ENCODE peak calls at places on chromosome 15, in eight cellular contexts. T is MCF 10A, N is AG04450, O is PC-9, C is activated B cell treated with CpG ODN at 0.5 μM for 24 hours, W is natural killer cell, Q is uterus, E is endothelial cell. R is an unnamed sample.

GRCh38 chr15:74782596-74783071 is 754 bp downstream of the CSK start:
- DNase-seq in T (no peak), N (no peak), O (no peak), C (no peak), W (no peak), Q (no peak), E (no peak), R (no peak)

GRCh38 chr15:69526696-69527095 is 74.1 kb downstream of the RPLP1 start:
- DNase-seq in T (no peak), N (no peak), O (no peak), C (no peak), W (no peak), Q (no peak), E (no peak), R (no peak)

GRCh38 chr15:74170083-74170844 is 3.2 kb upstream of the ISLR start:
- DNase-seq in T (no peak), N (no peak), O (no peak), C (no peak), W (no peak), Q (peak; percentile 43), E (no peak), R (no peak)

GRCh38 chr15:74375303-74375693 is 7.9 kb upstream of the CYP11A1 start:
- DNase-seq in T (peak; percentile 88), N (no peak), O (peak; percentile 70), C (peak; percentile 64), W (peak; percentile 71), Q (peak; percentile 82), E (peak; percentile 86), R (peak; percentile 72)

GRCh38 chr15:50066202-50066601 is 52.8 kb downstream of the ATP8B4 start:
- DNase-seq in T (peak; percentile 6), N (no peak), O (no peak), C (no peak), W (peak; percentile 48), Q (no peak), E (no peak), R (peak; percentile 89)

GRCh38 chr15:28185148-28185895 is 86.2 kb upstream of the OCA2 start:
- DNase-seq in T (no peak), N (no peak), O (no peak), C (no peak), W (no peak), Q (no peak), E (no peak), R (no peak)

GRCh38 chr15:83320831-83321230 is 36.4 kb upstream of the BNC1 start:
- DNase-seq in T (peak; percentile 77), N (no peak), O (no peak), C (no peak), W (no peak), Q (no peak), E (no peak), R (no peak)

GRCh38 chr15:68316061-68316804 is 38.7 kb downstream of the FEM1B start:
- DNase-seq in T (no peak), N (no peak), O (no peak), C (peak; percentile 6), W (no peak), Q (peak; percentile 43), E (peak; percentile 39), R (peak; percentile 25)

GRCh38 chr15:43776101-43776717 is 557 bp downstream of the ELL3 start:
- DNase-seq in T (no peak), N (no peak), O (no peak), C (peak; percentile 83), W (no peak), Q (peak; percentile 39), E (peak; percentile 28), R (no peak)

GRCh38 chr15:43774062-43774461 is 2.7 kb downstream of the ELL3 start:
- DNase-seq in T (no peak), N (no peak), O (no peak), C (no peak), W (no peak), Q (no peak), E (no peak), R (no peak)

GRCh38 chr15:43777293-43777819 is 590 bp upstream of the ELL3 start:
- DNase-seq in T (peak; percentile 79), N (no peak), O (peak; percentile 57), C (no peak), W (peak; percentile 83), Q (peak; percentile 79), E (peak; percentile 71), R (peak; percentile 60)

GRCh38 chr15:43776718-43777292 is at the start of gene ELL3:
- DNase-seq in T (peak; percentile 88), N (no peak), O (peak; percentile 57), C (peak; percentile 82), W (no peak), Q (peak; percentile 66), E (peak; percentile 26), R (peak; percentile 61)

DNA sequence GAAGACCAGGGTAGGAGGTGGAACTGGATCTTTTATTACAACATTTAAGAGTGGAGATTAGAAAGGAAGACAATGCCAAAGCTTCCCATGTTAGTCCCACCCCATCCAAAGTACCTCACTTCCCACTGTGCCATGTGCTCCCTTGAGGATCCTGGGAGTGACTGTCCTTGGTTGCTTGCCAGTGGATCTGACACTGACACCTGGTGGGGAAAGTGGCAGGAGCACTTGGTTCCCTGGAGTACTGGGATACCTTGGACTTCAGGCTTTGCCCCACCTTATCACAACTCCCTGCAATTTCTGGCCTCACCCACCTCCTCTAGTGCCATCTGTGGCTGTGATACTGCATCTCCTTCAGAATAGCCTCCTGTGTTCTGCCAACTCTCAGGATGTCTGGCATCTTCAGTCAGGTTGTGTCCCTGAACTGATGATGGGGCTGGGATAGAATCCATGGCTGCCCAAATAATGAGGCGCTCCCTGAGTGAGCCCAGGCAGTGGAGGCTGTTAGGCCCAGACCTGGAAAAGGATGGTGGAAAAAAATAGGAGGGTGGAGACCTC is 1.3 kb downstream of the ELL3 start:
- DNase-seq in T (peak; percentile 83), N (no peak), O (peak; percentile 39), C (no peak), W (no peak), Q (peak; percentile 42), E (peak; percentile 43), R (no peak)
- TF ChIP-seq CTCF in T (no peak), N (peak; percentile 34), O (peak; percentile 52), C (no peak), W (no peak), Q (peak; percentile 20), E (peak; percentile 14), R (no peak)

GRCh38 chr15:61049003-61049402 is 180.1 kb downstream of the RORA start:
- DNase-seq in T (no peak), N (no peak), O (no peak), C (no peak), W (no peak), Q (peak; percentile 41), E (no peak), R (no peak)

GRCh38 chr15:61050844-61051569 is 178.1 kb downstream of the RORA start:
- DNase-seq in T (peak; percentile 17), N (no peak), O (no peak), C (no peak), W (no peak), Q (no peak), E (no peak), R (no peak)

GRCh38 chr15:61049934-61050333 is 179.2 kb downstream of the RORA start:
- DNase-seq in T (peak; percentile 60), N (peak; percentile 52), O (no peak), C (no peak), W (no peak), Q (no peak), E (no peak), R (no peak)

GRCh38 chr15:61053401-61053800 is 175.7 kb downstream of the RORA start:
- DNase-seq in T (no peak), N (no peak), O (no peak), C (no peak), W (no peak), Q (no peak), E (no peak), R (no peak)

DNA sequence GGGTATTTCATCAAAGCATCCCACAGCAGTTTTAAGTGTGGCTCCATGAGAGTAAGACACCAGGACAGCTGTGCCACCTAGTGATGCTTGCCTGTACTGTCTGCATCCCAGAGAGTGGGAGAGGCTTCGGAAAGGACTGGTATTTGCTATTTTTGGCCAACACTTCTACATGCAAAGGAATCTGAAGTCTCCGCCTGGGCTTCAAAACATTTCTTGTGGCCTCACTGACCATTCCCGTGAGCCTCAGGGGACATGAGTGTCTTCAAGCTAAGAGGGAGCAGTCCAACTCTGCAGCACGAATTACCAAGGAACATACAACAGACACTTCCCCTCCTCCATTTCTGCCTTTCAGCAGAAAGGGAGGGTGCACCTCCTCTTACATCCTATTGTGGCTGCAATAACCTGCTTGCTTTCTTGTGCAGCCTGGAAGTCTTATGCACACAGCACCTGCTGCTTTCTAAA is 177.5 kb downstream of the RORA start:
- DNase-seq in T (peak; percentile 58), N (peak; percentile 26), O (no peak), C (no peak), W (no peak), Q (peak; percentile 33), E (peak; percentile 21), R (no peak)
- TF ChIP-seq CTCF in T (peak; percentile 56), N (peak; percentile 79), O (peak; percentile 64), C (no peak), W (no peak), Q (peak; percentile 53), E (no peak), R (no peak)

DNA sequence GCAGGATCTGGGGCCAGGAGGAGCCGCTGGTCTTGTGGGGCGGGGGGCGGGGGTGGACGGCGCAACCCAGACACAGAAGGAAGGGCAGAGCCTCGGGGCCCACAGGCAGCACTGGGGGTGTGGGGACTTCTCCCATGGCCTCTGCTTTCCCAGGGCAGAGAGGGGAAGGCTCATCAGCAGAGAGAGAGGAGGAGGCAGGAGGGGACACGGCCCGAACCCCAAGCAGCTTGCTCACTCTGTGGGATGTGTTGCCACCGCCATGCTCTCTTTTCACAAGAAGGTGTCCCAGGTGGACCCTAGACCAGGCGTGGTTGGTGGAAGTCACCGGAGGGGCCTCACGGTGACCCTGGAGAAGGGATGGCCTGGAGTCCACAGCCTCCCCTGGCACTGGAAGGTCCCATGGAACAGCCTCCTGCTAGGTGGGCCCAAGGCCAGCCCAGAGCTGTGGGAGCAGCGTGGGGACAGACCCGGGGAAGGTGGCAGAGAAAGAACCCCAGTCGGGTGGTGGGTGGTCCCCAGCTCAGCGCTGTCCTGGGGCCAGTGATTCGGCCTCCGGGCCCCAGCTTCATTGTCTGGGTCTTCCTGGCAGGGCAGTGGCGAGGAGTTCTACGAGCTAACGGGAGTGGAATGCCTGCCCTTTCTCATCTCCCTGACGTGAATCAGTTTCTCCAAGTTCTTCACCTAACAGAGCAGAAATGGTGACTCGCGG is 46.8 kb upstream of the PCSK6 start:
- DNase-seq in T (no peak), N (no peak), O (no peak), C (no peak), W (no peak), Q (no peak), E (no peak), R (no peak)
- TF ChIP-seq CTCF in T (no peak), N (no peak), O (no peak), C (no peak), W (no peak), Q (no peak), E (no peak), R (no peak)

GRCh38 chr15:51335087-51335486 is 3.3 kb downstream of the CYP19A1 start:
- DNase-seq in T (no peak), N (no peak), O (no peak), C (no peak), W (no peak), Q (no peak), E (no peak), R (no peak)

GRCh38 chr15:51335538-51335961 is 2.8 kb downstream of the CYP19A1 start:
- DNase-seq in T (no peak), N (no peak), O (no peak), C (no peak), W (no peak), Q (no peak), E (no peak), R (no peak)

GRCh38 chr15:51334011-51334426 is 4.4 kb downstream of the CYP19A1 start:
- DNase-seq in T (no peak), N (no peak), O (no peak), C (no peak), W (no peak), Q (no peak), E (no peak), R (no peak)

GRCh38 chr15:51333571-51333970 is 4.8 kb downstream of the CYP19A1 start:
- DNase-seq in T (no peak), N (no peak), O (no peak), C (no peak), W (no peak), Q (no peak), E (no peak), R (no peak)

DNA sequence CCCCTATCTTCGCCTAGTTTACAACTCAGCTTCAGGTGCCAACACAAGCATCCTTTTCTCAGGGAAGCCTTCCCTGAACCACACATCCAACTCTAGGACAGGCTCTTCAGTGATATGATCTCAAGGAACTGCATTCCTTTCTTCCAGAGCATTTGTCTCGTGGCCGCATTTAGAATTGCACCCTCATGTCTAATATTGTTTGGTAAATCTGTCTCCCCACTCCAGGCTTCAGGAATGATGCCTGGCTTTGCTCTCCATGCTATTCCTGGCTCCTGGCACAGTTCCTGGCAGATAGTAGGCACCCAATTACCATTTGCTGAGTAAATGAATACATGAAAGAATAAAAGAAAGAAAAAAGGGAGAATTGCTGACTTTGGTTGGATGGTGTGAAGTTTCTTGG is 2.4 kb downstream of the CYP19A1 start:
- DNase-seq in T (no peak), N (no peak), O (no peak), C (no peak), W (no peak), Q (no peak), E (no peak), R (no peak)
- TF ChIP-seq CTCF in T (no peak), N (no peak), O (no peak), C (no peak), W (no peak), Q (no peak), E (no peak), R (no peak)